ENCODE peak calls at places on chromosome 2, in five cellular contexts. G is AG04449, M is heart right ventricle, U is spleen, L is epithelial cell of esophagus. B is an unnamed sample.
A peak's percentile ranks its signal among the peaks of the same experiment; 100 is the strongest.

GRCh38 chr2:25228848-25229674 is 60.7 kb upstream of the POMC start:
- DNase-seq in G (no peak), M (peak; percentile 81), U (no peak), L (peak; percentile 80), B (peak; percentile 41)

GRCh38 chr2:100554788-100555407 is 7.9 kb upstream of the PDCL3 start:
- DNase-seq in G (no peak), M (no peak), U (peak; percentile 80), L (no peak), B (no peak)

GRCh38 chr2:207792244-207792785 is 22.6 kb upstream of the FZD5 start:
- DNase-seq in G (no peak), M (no peak), U (no peak), L (peak; percentile 80), B (peak; percentile 47)

GRCh38 chr2:45653584-45653983 is 2.1 kb downstream of the PRKCE start:
- DNase-seq in G (no peak), M (no peak), U (no peak), L (no peak), B (no peak)

GRCh38 chr2:238449909-238450417 is 23.2 kb downstream of the ASB1 start:
- DNase-seq in G (no peak), M (peak; percentile 63), U (peak; percentile 77), L (no peak), B (no peak)

GRCh38 chr2:157849591-157849990 is 26.5 kb downstream of the ACVR1 start:
- DNase-seq in G (no peak), M (no peak), U (no peak), L (peak; percentile 36), B (no peak)

GRCh38 chr2:11572996-11573395 is 39.2 kb downstream of the GREB1 start:
- DNase-seq in G (no peak), M (no peak), U (peak; percentile 50), L (no peak), B (no peak)

GRCh38 chr2:19786408-19787058 is 115.2 kb downstream of the TTC32 start:
- DNase-seq in G (peak; percentile 34), M (no peak), U (no peak), L (peak; percentile 80), B (no peak)

GRCh38 chr2:176092270-176093144 is at the start of gene HOXD13:
- DNase-seq in G (no peak), M (no peak), U (no peak), L (no peak), B (no peak)

GRCh38 chr2:234880551-234881211 is 71.1 kb upstream of the SH3BP4 start:
- DNase-seq in G (peak; percentile 14), M (no peak), U (no peak), L (peak; percentile 97), B (peak; percentile 82)

GRCh38 chr2:122960727-122961641 is 1064.1 kb upstream of the CNTNAP5 start:
- DNase-seq in G (no peak), M (peak; percentile 8), U (no peak), L (peak; percentile 84), B (no peak)

GRCh38 chr2:64273524-64274398 is 129.5 kb upstream of the PELI1 start:
- DNase-seq in G (no peak), M (peak; percentile 40), U (no peak), L (peak; percentile 93), B (peak; percentile 76)

GRCh38 chr2:212897296-212897695 is 254.1 kb downstream of the IKZF2 start:
- DNase-seq in G (peak; percentile 51), M (no peak), U (no peak), L (no peak), B (no peak)

GRCh38 chr2:176072951-176073904 is 10.5 kb downstream of the EVX2 start:
- DNase-seq in G (no peak), M (no peak), U (no peak), L (no peak), B (no peak)

GRCh38 chr2:112345030-112346027 is 69.9 kb downstream of the ZC3H6 start:
- DNase-seq in G (no peak), M (no peak), U (no peak), L (no peak), B (no peak)
- TF ChIP-seq CTCF in G (no peak), M (no peak), U (no peak), L (peak; percentile 17), B (no peak)

DNA sequence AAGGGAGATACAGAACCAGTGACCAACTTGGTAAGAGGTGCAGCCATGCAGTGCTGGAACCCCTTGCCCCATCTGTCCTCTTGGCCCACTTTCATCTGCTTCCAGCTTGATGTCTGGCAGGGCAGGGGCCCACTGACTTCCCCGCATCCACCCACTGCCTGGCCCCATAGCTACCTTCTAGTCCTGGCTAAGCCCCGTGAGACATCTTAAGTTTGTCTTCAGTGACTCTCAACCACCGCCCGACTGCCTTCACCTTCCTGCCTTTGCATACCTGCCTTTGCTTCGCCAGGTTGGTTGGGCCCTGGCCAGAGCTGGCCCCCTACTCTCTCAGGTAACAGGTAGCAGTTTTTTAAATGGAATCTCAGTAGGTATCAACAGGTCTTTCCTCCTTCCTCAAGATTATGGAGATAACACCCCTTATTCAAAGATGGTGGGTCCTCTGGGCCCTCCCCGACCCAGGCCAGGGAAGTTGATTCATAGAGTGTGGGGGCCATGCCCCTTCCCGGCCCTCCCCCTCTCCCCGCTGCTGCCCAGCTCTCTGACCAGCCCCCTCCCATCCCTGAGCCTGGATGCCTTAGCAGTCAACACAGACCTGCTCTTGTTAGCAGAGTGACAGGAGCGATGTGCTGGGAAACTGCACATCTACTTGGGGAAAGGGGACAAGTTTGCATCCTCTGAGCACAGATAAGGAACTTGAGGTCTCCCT is 2.8 kb downstream of the ARID5A start:
- DNase-seq in G (no peak), M (no peak), U (peak; percentile 81), L (no peak), B (no peak)
- H3K4me3 ChIP-seq in G (no peak overlapping the region), M (no peak overlapping the region), U (peak overlapping the region; percentile 87), L (no peak overlapping the region), B (peak overlapping the region; percentile 76)

DNA sequence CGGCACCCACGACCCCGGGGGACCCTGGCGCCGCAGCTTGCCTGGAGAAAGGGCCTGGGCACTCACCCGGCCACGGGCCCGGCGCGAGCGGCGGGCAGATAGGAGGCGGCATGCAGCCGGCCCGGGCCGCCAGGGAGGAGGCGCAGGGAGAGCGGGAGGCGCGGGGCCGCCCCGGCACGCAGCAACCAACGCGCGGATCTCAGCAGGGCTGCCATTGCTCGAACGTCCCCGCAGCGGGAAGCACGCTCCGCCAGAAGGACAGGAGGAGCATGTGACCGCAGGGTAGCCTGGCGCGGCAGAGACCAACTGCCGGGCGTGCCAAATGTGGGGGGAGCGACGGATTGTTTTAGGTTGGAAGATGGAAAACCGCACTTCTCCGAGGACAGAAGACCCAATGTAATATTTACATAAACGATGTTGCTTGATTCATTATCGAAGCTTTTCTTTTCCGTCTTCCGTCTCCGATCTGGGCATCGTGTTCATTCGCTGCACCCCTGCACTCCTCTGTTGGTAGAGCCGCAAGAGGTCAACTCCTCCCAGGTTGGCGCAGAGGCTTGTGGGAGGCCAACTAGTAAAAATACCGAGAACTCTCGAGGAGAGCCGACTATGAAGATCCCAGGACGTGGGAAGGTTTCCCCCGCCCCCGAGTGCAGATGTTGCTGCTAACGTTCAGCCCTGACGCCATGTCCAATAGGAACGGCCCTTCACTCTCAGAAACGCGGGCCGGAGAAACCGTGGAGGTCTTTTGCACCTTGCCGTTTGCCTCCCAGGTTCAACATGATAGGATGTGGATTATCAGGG is at the start of gene LRPPRC:
- DNase-seq in G (peak; percentile 82), M (peak; percentile 95), U (peak; percentile 96), L (peak; percentile 97), B (peak; percentile 92)
- TF ChIP-seq CTCF in G (no peak), M (no peak), U (no peak), L (no peak), B (no peak)

GRCh38 chr2:97751752-97752151 is 38.4 kb downstream of the ZAP70 start:
- DNase-seq in G (no peak), M (no peak), U (peak; percentile 25), L (no peak), B (no peak)

GRCh38 chr2:97754690-97755346 is 41.4 kb downstream of the ZAP70 start:
- DNase-seq in G (no peak), M (peak; percentile 55), U (no peak), L (peak; percentile 80), B (no peak)

GRCh38 chr2:97755491-97755890 is 42.1 kb downstream of the ZAP70 start:
- DNase-seq in G (no peak), M (no peak), U (no peak), L (no peak), B (no peak)

GRCh38 chr2:97750017-97750416 is 36.6 kb downstream of the ZAP70 start:
- DNase-seq in G (no peak), M (no peak), U (peak; percentile 35), L (no peak), B (no peak)

GRCh38 chr2:97752342-97753334 is 39.3 kb downstream of the ZAP70 start:
- DNase-seq in G (no peak), M (no peak), U (no peak), L (peak; percentile 65), B (no peak)
- H3K4me3 ChIP-seq in G (no peak overlapping the region), M (no peak overlapping the region), U (no peak overlapping the region), L (no peak overlapping the region), B (no peak overlapping the region)

B was measured in HFF-Myc.